ENCODE peak calls at places on chromosome 12, in four cellular contexts. V is adrenal gland; W is effector memory CD4-positive, alpha-beta T cell; Z is CD4-positive, alpha-beta memory T cell. O is an unnamed sample.

GRCh38 chr12:116299548-116300150 is 22.2 kb upstream of the MED13L start:
- DNase-seq in V (peak), W (no peak), Z (no peak), O (no peak)

GRCh38 chr12:112317481-112317880 is 64.8 kb downstream of the HECTD4 start:
- DNase-seq in V (no peak), W (no peak), Z (no peak), O (no peak)

GRCh38 chr12:12503384-12504078 is 59.1 kb downstream of the DUSP16 start:
- DNase-seq in V (no peak), W (peak), Z (peak), O (peak)

GRCh38 chr12:51891843-51892242 is 3.9 kb downstream of the ANKRD33 start:
- DNase-seq in V (no peak), W (no peak), Z (no peak), O (peak)

GRCh38 chr12:131700271-131700670 is 10.6 kb upstream of the SFSWAP start:
- DNase-seq in V (no peak), W (no peak), Z (no peak), O (peak)

GRCh38 chr12:47079365-47079893 is at the start of gene PCED1B:
- DNase-seq in V (peak), W (peak), Z (peak), O (peak)

GRCh38 chr12:58877243-58877743 is 43.0 kb downstream of the LRIG3 start:
- DNase-seq in V (no peak), W (no peak), Z (no peak), O (peak)

GRCh38 chr12:67705394-67706370 is 57.1 kb downstream of the DYRK2 start:
- DNase-seq in V (peak), W (no peak), Z (no peak), O (peak)

GRCh38 chr12:124992874-124993567 is 424 bp upstream of the BRI3BP start:
- DNase-seq in V (no peak), W (peak), Z (peak), O (peak)

DNA sequence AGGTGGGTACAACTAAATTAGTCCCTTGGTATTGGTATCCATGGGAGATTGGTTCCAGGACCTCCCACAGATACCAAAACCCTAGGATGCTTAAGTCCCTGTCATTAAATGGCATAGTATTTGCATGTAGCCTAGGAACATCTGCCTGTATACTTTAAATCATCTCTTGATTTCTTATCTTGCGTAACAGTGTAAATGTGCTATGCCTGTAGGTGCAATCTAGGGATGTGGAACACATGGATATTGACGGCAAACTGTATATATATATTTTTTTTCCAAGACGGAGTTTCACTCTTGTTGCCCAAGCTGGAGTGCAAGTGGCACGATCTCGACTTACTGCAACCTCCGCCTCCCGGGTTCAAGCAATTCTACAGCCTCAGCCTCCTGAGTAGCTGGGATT is 1.5 kb downstream of the KNTC1 start:
- DNase-seq in V (no peak), W (no peak), Z (no peak), O (no peak)
- H3K27ac ChIP-seq in V (no peak), W (no peak), Z (no peak), O (no peak)

GRCh38 chr12:3364661-3365264 is 126.2 kb upstream of the PRMT8 start:
- DNase-seq in V (no peak), W (no peak), Z (no peak), O (peak)

GRCh38 chr12:3365416-3366385 is 125.3 kb upstream of the PRMT8 start:
- DNase-seq in V (no peak), W (no peak), Z (no peak), O (peak)

GRCh38 chr12:3362751-3363150 is 128.3 kb upstream of the PRMT8 start:
- DNase-seq in V (peak), W (no peak), Z (no peak), O (no peak)

GRCh38 chr12:3363608-3364007 is 127.4 kb upstream of the PRMT8 start:
- DNase-seq in V (peak), W (no peak), Z (no peak), O (no peak)

DNA sequence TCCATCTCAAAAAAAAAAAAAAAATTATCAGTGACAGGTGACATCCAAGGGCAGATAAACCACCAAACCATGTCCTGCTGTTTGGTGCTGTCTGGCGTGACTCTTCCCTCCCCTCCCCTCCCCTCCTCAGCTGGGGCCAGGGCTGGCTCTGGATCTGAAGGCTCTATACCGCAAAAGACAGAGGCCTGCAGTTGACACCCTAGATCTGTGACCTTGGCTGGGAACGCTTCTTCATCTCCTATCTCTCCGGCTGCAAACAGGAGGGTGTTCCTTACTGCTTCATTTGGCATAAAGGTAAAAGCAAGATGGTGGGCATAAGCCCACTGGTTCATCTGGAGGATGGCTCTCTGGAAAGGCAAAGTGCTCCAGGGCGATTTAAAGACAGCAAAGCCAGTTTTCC is 126.8 kb upstream of the PRMT8 start:
- DNase-seq in V (no peak), W (no peak), Z (no peak), O (peak)
- H3K27ac ChIP-seq in V (no peak), W (no peak), Z (no peak), O (no peak)

DNA sequence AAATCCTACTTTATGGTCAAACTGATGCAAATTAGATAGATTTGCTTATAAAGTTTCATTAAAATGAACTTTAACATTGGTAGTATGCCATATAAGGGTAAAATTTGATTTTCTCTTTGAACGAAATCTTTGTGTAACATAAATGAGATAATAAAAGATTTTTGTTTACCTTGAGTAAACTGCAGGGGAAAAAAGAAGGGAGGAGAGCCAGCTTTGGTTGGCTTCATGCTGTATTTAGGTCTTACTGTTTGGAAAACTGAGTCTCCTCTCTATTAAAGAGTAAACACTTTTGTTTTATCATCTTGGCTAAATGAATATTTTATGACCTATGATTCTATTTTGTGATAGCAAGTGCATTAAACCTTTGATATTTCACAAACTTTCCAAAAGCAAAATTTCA is 267.6 kb downstream of the IPO8 start:
- DNase-seq in V (no peak), W (no peak), Z (no peak), O (no peak)
- H3K27ac ChIP-seq in V (no peak), W (no peak), Z (no peak), O (no peak)

GRCh38 chr12:6536894-6537579 is 2.7 kb downstream of the GAPDH start:
- DNase-seq in V (no peak), W (no peak), Z (no peak), O (peak)
- H3K27ac ChIP-seq in V (peak), W (peak), Z (peak), O (peak)

GRCh38 chr12:6122211-6122610 is 2.3 kb downstream of the VWF start:
- DNase-seq in V (no peak), W (no peak), Z (no peak), O (no peak)
- H3K27ac ChIP-seq in V (no peak), W (no peak), Z (no peak), O (no peak)

DNA sequence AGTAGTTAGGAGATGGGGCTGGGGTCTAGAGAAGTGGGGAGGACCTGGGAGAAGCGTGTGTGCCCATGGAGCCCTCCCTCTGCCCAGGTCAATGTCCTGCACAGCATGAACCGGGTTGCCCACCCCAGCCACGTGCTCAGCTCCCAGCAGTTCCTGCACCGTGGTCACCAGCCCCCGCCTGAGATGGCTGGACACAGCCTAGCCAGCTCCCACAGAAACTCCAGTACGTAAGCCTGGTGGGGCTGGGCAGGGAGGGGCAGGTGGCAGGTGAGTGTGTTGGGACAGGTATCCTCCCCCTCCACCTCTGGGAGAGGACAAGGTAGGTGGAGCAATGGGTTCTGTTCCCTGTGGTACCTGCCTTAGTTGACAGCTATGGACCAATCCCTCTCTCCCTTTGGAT is 20.7 kb downstream of the CLSTN3 start:
- DNase-seq in V (no peak), W (no peak), Z (no peak), O (no peak)
- H3K27ac ChIP-seq in V (no peak), W (no peak), Z (no peak), O (no peak)

DNA sequence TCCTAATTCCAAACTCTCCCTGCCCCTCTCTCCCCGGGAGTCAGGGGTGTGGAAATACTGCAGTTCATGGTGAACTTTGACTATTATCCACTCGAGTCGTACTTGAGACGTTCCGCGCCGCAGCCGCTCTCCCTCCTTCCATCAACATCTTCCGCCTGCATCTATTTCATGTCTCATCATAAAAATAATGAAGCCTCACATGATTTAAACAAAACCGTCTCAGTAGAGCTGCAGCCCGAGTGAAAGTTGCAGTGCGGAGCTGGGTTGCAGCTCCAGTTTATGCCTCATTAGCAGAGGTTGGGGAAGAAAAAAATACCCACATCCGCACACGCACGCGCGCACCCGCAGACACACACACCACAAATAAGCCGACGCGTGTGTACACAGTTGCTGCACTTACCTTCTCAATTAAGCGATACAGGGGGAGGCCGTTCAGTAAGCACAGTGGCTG is 271 bp downstream of the LMO3 start:
- DNase-seq in V (peak), W (no peak), Z (no peak), O (peak)
- H3K27ac ChIP-seq in V (peak), W (no peak), Z (no peak), O (no peak)

DNA sequence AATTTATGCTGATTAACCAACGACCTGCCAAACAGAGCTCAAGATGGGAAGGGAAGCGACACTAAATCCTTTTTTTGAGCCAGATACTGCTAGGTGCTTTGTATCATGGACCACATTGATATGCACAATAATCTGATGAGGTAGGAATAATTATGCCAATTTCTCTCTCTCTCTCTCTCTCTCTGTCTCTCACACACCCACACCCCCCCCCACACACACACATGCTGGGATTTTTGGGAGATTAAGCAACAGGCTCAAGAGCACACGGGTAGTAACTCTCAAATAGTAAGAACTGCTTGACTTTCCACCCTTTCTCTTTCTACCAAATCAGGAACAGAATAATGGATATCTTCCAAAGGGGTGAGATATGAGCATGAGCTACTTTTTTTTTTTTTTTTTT is 303.5 kb downstream of the APAF1 start:
- DNase-seq in V (no peak), W (no peak), Z (no peak), O (no peak)
- H3K27ac ChIP-seq in V (no peak), W (no peak), Z (no peak), O (no peak)

DNA sequence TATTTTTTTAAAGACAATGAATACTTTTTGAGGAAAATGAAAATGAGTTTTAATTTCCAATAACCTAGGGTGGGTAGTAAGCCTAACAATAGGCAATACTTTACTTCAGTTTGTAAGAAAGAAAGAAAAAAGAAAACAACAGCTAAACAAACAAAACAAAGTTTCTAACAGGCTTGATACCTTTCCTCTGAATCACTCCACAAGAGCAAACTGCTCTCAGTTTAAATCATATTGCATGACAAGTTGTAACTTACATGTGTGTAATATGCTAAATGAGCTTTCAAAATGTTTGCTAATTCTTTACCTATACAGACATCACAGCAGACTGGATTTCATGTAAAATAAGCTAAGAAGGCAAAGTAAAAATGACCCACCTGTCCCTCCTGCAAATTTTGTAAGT is 6.7 kb upstream of the LMO3 start:
- DNase-seq in V (no peak), W (no peak), Z (no peak), O (no peak)
- H3K27ac ChIP-seq in V (no peak), W (no peak), Z (no peak), O (no peak)

O was measured in osteoblast.